ENCODE peak calls at places on chromosomes 16 and 17, in eight cellular contexts. L is transverse colon, E is A549, O is endothelial cell of umbilical vein, V is suprapubic skin, G is H54, K is esophagus squamous epithelium, I is tibial nerve. F is an unnamed sample.

GRCh38 chr17:46979023-46979870 is at the start of gene RPRML:
- DNase-seq in L (peak), E (peak), O (peak), V (no peak), G (peak), K (no peak), I (no peak), F (peak)

GRCh38 chr16:85369741-85370528 is 243.2 kb upstream of the GSE1 start:
- DNase-seq in L (peak), E (peak), O (no peak), V (no peak), G (peak), K (no peak), I (peak), F (peak)

GRCh38 chr17:46162871-46163270 is 30.4 kb downstream of the KANSL1 start:
- DNase-seq in L (no peak), E (no peak), O (no peak), V (no peak), G (no peak), K (no peak), I (no peak), F (no peak)

GRCh38 chr16:70661918-70662641 is 15.7 kb downstream of the IL34 start:
- DNase-seq in L (no peak), E (no peak), O (no peak), V (no peak), G (no peak), K (no peak), I (no peak), F (no peak)

GRCh38 chr16:84881702-84882521 is 62.1 kb downstream of the CRISPLD2 start:
- DNase-seq in L (no peak), E (peak), O (peak), V (no peak), G (peak), K (no peak), I (peak), F (no peak)

GRCh38 chr17:57939797-57940196 is 15.4 kb downstream of the CUEDC1 start:
- DNase-seq in L (peak), E (no peak), O (no peak), V (no peak), G (no peak), K (peak), I (no peak), F (no peak)

GRCh38 chr16:83344014-83344413 is 463.8 kb upstream of the HSBP1 start:
- DNase-seq in L (no peak), E (peak), O (peak), V (no peak), G (no peak), K (no peak), I (no peak), F (no peak)

GRCh38 chr17:21126645-21127507 is at the start of gene DHRS7B:
- DNase-seq in L (peak), E (peak), O (peak), V (peak), G (peak), K (peak), I (peak), F (peak)

GRCh38 chr17:20922128-20922670 is 120.6 kb downstream of the USP22 start:
- DNase-seq in L (no peak), E (peak), O (peak), V (no peak), G (peak), K (no peak), I (no peak), F (no peak)

GRCh38 chr17:80793851-80794267 is 197.8 kb upstream of the CHMP6 start:
- DNase-seq in L (no peak), E (no peak), O (peak), V (no peak), G (no peak), K (no peak), I (no peak), F (no peak)

GRCh38 chr17:38871247-38871991 is 1.6 kb downstream of the LASP1 start:
- DNase-seq in L (peak), E (peak), O (peak), V (no peak), G (no peak), K (no peak), I (peak), F (peak)

GRCh38 chr16:5252800-5253199 is 155.2 kb upstream of the EEF2KMT start:
- DNase-seq in L (no peak), E (no peak), O (no peak), V (no peak), G (no peak), K (no peak), I (no peak), F (no peak)

GRCh38 chr17:42421479-42422332 is 1.4 kb downstream of the CAVIN1 start:
- DNase-seq in L (no peak), E (no peak), O (peak), V (no peak), G (no peak), K (no peak), I (no peak), F (no peak)

GRCh38 chr16:72989203-72989991 is 58.5 kb downstream of the ZFHX3 start:
- DNase-seq in L (no peak), E (no peak), O (peak), V (peak), G (peak), K (no peak), I (peak), F (no peak)

GRCh38 chr17:73311428-73311780 is 397 bp downstream of the CDC42EP4 start:
- DNase-seq in L (no peak), E (no peak), O (no peak), V (no peak), G (no peak), K (no peak), I (no peak), F (no peak)

GRCh38 chr16:84141143-84141670 is 3.8 kb downstream of the HSDL1 start:
- DNase-seq in L (no peak), E (peak), O (no peak), V (no peak), G (no peak), K (no peak), I (no peak), F (no peak)

GRCh38 chr16:47624563-47624962 is 163.4 kb downstream of the PHKB start:
- DNase-seq in L (no peak), E (no peak), O (no peak), V (no peak), G (no peak), K (no peak), I (no peak), F (no peak)

GRCh38 chr16:9545500-9546437 is 454.3 kb downstream of the HAPSTR1 start:
- DNase-seq in L (no peak), E (no peak), O (no peak), V (no peak), G (no peak), K (no peak), I (no peak), F (no peak)

GRCh38 chr17:66755101-66755943 is 79.6 kb upstream of the CACNG5 start:
- DNase-seq in L (peak), E (no peak), O (no peak), V (no peak), G (no peak), K (no peak), I (no peak), F (no peak)

GRCh38 chr16:3841729-3842508 is 38.6 kb downstream of the CREBBP start:
- DNase-seq in L (no peak), E (no peak), O (no peak), V (no peak), G (no peak), K (no peak), I (no peak), F (no peak)

GRCh38 chr17:56141046-56141839 is 12.0 kb upstream of the ANKFN1 start:
- DNase-seq in L (no peak), E (no peak), O (no peak), V (no peak), G (no peak), K (no peak), I (no peak), F (no peak)

GRCh38 chr17:46777943-46778915 is 40.3 kb downstream of the WNT3 start:
- DNase-seq in L (no peak), E (peak), O (no peak), V (no peak), G (no peak), K (no peak), I (no peak), F (peak)

GRCh38 chr16:80569440-80570105 is 28.8 kb downstream of the DYNLRB2 start:
- DNase-seq in L (no peak), E (peak), O (peak), V (no peak), G (peak), K (no peak), I (no peak), F (no peak)

GRCh38 chr16:58419241-58420012 is 27.2 kb downstream of the GINS3 start:
- DNase-seq in L (no peak), E (no peak), O (no peak), V (no peak), G (no peak), K (no peak), I (no peak), F (no peak)

GRCh38 chr17:11493947-11494346 is 104.3 kb upstream of the DNAH9 start:
- DNase-seq in L (no peak), E (no peak), O (no peak), V (no peak), G (no peak), K (no peak), I (no peak), F (no peak)

GRCh38 chr17:58335061-58335731 is 6.6 kb upstream of the TSPOAP1 start:
- DNase-seq in L (no peak), E (no peak), O (no peak), V (no peak), G (no peak), K (no peak), I (no peak), F (peak)

GRCh38 chr16:14003119-14003570 is 68.0 kb upstream of the MRTFB start:
- DNase-seq in L (peak), E (no peak), O (peak), V (peak), G (peak), K (no peak), I (no peak), F (no peak)

GRCh38 chr17:42844271-42844670 is at the start of gene AOC2:
- DNase-seq in L (no peak), E (no peak), O (no peak), V (no peak), G (no peak), K (no peak), I (no peak), F (no peak)

GRCh38 chr16:50763211-50763610 is 21.3 kb downstream of the CYLD start:
- DNase-seq in L (no peak), E (no peak), O (no peak), V (no peak), G (no peak), K (no peak), I (no peak), F (peak)

GRCh38 chr17:4497101-4497824 is 1.4 kb upstream of the SPNS2 start:
- DNase-seq in L (no peak), E (no peak), O (no peak), V (no peak), G (peak), K (no peak), I (no peak), F (no peak)

GRCh38 chr16:14613991-14614390 is 16.1 kb downstream of the PARN start:
- DNase-seq in L (no peak), E (no peak), O (no peak), V (no peak), G (no peak), K (no peak), I (no peak), F (no peak)

GRCh38 chr17:13513039-13513405 is 88.7 kb downstream of the HS3ST3A1 start:
- DNase-seq in L (no peak), E (no peak), O (no peak), V (no peak), G (no peak), K (no peak), I (no peak), F (no peak)

GRCh38 chr17:47690121-47690520 is 3.8 kb upstream of the TBKBP1 start:
- DNase-seq in L (no peak), E (no peak), O (no peak), V (no peak), G (peak), K (no peak), I (no peak), F (no peak)

GRCh38 chr17:64661731-64661980 is 451 bp downstream of the SMURF2 start:
- DNase-seq in L (no peak), E (no peak), O (no peak), V (no peak), G (no peak), K (no peak), I (no peak), F (no peak)

GRCh38 chr17:65099941-65100315 is 37.2 kb upstream of the RGS9 start:
- DNase-seq in L (peak), E (peak), O (no peak), V (peak), G (peak), K (no peak), I (peak), F (no peak)

GRCh38 chr17:58060596-58061191 is 22.5 kb upstream of the DYNLL2 start:
- DNase-seq in L (peak), E (no peak), O (peak), V (no peak), G (no peak), K (no peak), I (no peak), F (no peak)

GRCh38 chr16:52861614-52862022 is 191.1 kb downstream of the CHD9NB start:
- DNase-seq in L (peak), E (peak), O (no peak), V (no peak), G (no peak), K (no peak), I (no peak), F (no peak)

DNA sequence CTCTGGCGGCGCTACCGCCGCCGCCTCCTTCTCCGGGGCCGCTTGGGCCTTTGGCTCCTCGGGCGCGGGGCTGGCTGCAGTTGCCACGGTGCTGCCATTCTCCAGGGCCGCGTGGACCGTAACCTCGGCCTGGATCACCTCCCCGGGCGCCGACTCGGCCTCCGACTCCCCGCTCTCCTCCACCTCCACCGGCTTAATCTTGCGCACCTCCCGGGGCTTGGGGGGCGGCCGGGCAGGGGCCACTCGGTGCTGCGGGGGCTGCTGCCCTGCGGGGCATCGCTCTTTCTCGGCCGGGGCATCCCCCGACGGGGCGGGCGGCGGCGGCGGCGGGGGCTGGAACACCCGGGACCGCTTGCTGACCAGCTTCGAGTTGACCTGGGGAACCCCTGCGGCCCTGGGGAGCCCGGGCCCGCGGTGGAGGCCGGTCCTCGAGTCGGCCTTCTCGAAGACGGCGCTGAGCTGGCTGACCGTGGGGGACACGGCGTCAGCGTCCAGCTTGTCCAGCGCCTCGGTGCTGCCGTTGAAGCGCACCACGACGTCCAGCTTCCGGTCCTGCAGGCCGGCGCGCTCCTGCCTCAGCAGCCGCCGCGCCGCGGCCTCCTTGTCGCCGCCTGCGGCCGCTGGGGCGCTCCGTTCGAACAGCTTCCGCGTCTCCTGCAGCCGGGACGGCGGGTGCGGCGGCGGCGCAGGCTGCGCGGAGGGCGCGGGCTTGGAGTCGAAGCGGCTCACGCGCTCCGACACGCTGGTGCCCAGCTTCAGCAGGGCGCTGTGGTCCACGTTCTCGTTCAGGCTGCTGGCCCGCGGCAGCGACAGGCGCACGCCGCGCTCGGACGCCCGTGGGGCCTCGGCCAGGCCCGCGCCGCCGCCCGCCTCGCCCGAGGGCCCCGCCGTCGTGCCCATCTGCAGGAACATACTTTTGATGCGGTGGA is 788 bp downstream of the PPP1R9B start:
- DNase-seq in L (peak), E (peak), O (peak), V (no peak), G (no peak), K (no peak), I (no peak), F (peak)
- TF ChIP-seq POLR2A in L (peak), E (no peak), O (no peak), V (no peak), G (no peak), K (no peak), I (no peak), F (peak)

GRCh38 chr17:60941028-60941427 is 263.4 kb downstream of the BCAS3 start:
- DNase-seq in L (peak), E (no peak), O (peak), V (no peak), G (no peak), K (no peak), I (peak), F (no peak)
- TF ChIP-seq POLR2A in L (no peak), E (no peak), O (no peak), V (no peak), G (no peak), K (no peak), I (no peak), F (no peak)

DNA sequence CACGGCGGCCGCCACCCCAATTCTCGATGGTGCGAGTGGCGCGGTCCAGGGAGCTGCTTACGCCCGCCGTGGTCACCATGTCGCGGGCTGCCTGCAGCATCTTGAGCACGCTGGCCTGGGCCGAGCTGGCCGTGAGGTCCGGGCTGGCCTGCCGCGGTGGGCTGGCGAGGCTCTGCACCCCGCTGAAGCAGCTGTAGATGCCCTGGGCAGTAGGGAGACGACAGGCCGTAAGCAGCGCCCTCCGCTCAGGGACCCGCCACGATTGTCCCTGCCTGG is 16.4 kb downstream of the GRIN2C start:
- DNase-seq in L (no peak), E (no peak), O (no peak), V (no peak), G (no peak), K (no peak), I (no peak), F (no peak)
- TF ChIP-seq POLR2A in L (no peak), E (no peak), O (no peak), V (no peak), G (no peak), K (no peak), I (no peak), F (no peak)

DNA sequence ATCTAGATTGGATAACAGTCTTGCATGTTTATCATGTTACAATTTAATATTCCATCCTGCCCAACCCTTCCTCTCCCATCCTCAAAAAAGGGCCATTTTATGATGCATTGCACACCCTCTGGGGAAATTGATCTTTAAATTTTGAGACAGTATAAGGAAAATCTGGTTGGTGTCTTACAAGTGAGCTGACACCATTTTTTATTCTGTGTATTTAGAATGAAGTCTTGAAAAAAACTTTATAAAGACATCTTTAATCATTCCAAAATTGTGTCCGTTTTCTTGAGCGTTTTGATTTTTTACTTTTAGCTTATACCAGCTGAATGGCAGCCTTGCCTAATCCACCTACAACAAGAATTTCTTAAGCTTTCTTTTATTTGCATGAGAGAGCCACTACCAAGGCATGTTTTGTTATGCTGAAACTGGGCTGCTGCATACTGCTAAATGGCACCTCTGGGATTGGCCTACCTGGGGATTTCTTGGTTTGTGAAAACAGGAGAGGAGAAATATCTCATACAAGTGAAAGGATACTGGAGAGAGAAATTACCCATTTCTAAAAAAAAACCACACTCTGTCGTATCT is 52.3 kb downstream of the TUBD1 start:
- DNase-seq in L (no peak), E (peak), O (peak), V (no peak), G (no peak), K (no peak), I (no peak), F (no peak)
- TF ChIP-seq POLR2A in L (peak), E (no peak), O (peak), V (no peak), G (no peak), K (peak), I (no peak), F (peak)

GRCh38 chr17:7132511-7133094 is 18.0 kb upstream of the ASGR2 start:
- DNase-seq in L (peak), E (no peak), O (peak), V (no peak), G (no peak), K (no peak), I (no peak), F (no peak)
- TF ChIP-seq POLR2A in L (no peak), E (no peak), O (no peak), V (no peak), G (no peak), K (no peak), I (no peak), F (no peak)

GRCh38 chr16:66606000-66606751 is 1.7 kb downstream of the CMTM3 start:
- DNase-seq in L (no peak), E (no peak), O (no peak), V (no peak), G (no peak), K (no peak), I (no peak), F (no peak)

GRCh38 chr16:66605177-66605999 is 884 bp downstream of the CMTM3 start:
- DNase-seq in L (peak), E (peak), O (peak), V (peak), G (peak), K (no peak), I (peak), F (no peak)

GRCh38 chr16:66604376-66605176 is at the start of gene CMTM3:
- DNase-seq in L (peak), E (peak), O (peak), V (no peak), G (peak), K (no peak), I (peak), F (peak)

GRCh38 chr16:66601471-66601870 is 3.0 kb upstream of the CMTM3 start:
- DNase-seq in L (no peak), E (no peak), O (no peak), V (no peak), G (no peak), K (no peak), I (no peak), F (no peak)

GRCh38 chr16:66603537-66604375 is 748 bp upstream of the CMTM3 start:
- DNase-seq in L (peak), E (peak), O (peak), V (no peak), G (peak), K (no peak), I (peak), F (peak)
- TF ChIP-seq POLR2A in L (peak), E (peak), O (no peak), V (no peak), G (no peak), K (no peak), I (no peak), F (no peak)

GRCh38 chr17:78185981-78186688 is 717 bp downstream of the TK1 start:
- DNase-seq in L (peak), E (peak), O (no peak), V (no peak), G (peak), K (no peak), I (no peak), F (peak)

GRCh38 chr17:78184311-78184710 is 2.5 kb downstream of the TK1 start:
- DNase-seq in L (no peak), E (no peak), O (no peak), V (no peak), G (no peak), K (no peak), I (no peak), F (no peak)

GRCh38 chr17:78182504-78182903 is 4.3 kb downstream of the TK1 start:
- DNase-seq in L (no peak), E (no peak), O (no peak), V (no peak), G (no peak), K (no peak), I (no peak), F (no peak)

GRCh38 chr17:78186689-78187595 is at the start of the genes AFMID and TK1:
- DNase-seq in L (peak), E (peak), O (peak), V (peak), G (peak), K (peak), I (peak), F (peak)

GRCh38 chr17:78184868-78185267 is 2.0 kb downstream of the TK1 start:
- DNase-seq in L (no peak), E (no peak), O (no peak), V (no peak), G (no peak), K (no peak), I (no peak), F (no peak)
- TF ChIP-seq POLR2A in L (no peak), E (no peak), O (no peak), V (no peak), G (no peak), K (no peak), I (no peak), F (no peak)

GRCh38 chr17:32487460-32488176 is 825 bp downstream of the CDK5R1 start:
- DNase-seq in L (no peak), E (peak), O (peak), V (no peak), G (no peak), K (no peak), I (no peak), F (peak)
- TF ChIP-seq POLR2A in L (no peak), E (no peak), O (no peak), V (no peak), G (no peak), K (no peak), I (no peak), F (no peak)